ENCODE peak calls at places on chromosomes 12 and 14, in six cellular contexts. B, Q, T, Y, P and A are unnamed samples.

GRCh38 chr12:88052686-88053085 is 23.5 kb upstream of the C12orf50 start:
- DNase-seq in B (peak; percentile 31), Q (peak; percentile 57), T (no peak), Y (peak; percentile 46), P (peak; percentile 44), A (no peak)

GRCh38 chr12:53047221-53048032 is 2.4 kb upstream of the TNS2 start:
- DNase-seq in B (peak; percentile 77), Q (peak; percentile 51), T (peak; percentile 83), Y (peak; percentile 86), P (peak; percentile 69), A (no peak)

GRCh38 chr12:59651230-59651920 is 55.5 kb downstream of the SLC16A7 start:
- DNase-seq in B (no peak), Q (peak; percentile 55), T (no peak), Y (peak; percentile 44), P (peak; percentile 25), A (no peak)

GRCh38 chr12:5076761-5077160 is 33.1 kb downstream of the KCNA5 start:
- DNase-seq in B (no peak), Q (no peak), T (peak; percentile 33), Y (no peak), P (no peak), A (no peak)

GRCh38 chr12:88223519-88223918 is 81.4 kb downstream of the TMTC3 start:
- DNase-seq in B (no peak), Q (no peak), T (no peak), Y (no peak), P (no peak), A (no peak)

GRCh38 chr14:52730708-52731111 is 744 bp downstream of the STYX start:
- DNase-seq in B (no peak), Q (peak; percentile 29), T (no peak), Y (peak; percentile 31), P (no peak), A (no peak)

GRCh38 chr12:54394281-54394719 is 9.8 kb upstream of the ZNF385A start:
- DNase-seq in B (peak; percentile 51), Q (peak; percentile 74), T (no peak), Y (peak; percentile 33), P (peak; percentile 56), A (no peak)

GRCh38 chr14:24941719-24942118 is 108.2 kb downstream of the STXBP6 start:
- DNase-seq in B (no peak), Q (no peak), T (no peak), Y (no peak), P (no peak), A (no peak)

GRCh38 chr12:125296701-125297100 is 231.5 kb downstream of the AACS start:
- DNase-seq in B (no peak), Q (no peak), T (no peak), Y (no peak), P (no peak), A (no peak)

GRCh38 chr12:49189731-49190314 is 943 bp upstream of the TUBA1A start:
- DNase-seq in B (no peak), Q (no peak), T (no peak), Y (peak; percentile 19), P (no peak), A (no peak)

GRCh38 chr12:49190317-49190716 is 1.4 kb upstream of the TUBA1A start:
- DNase-seq in B (no peak), Q (no peak), T (no peak), Y (no peak), P (no peak), A (no peak)

GRCh38 chr12:49188916-49189367 is at the start of gene TUBA1A:
- DNase-seq in B (peak; percentile 99), Q (peak; percentile 94), T (peak; percentile 96), Y (peak; percentile 100), P (peak; percentile 100), A (peak; percentile 97)

GRCh38 chr12:49188205-49188915 is 520 bp downstream of the TUBA1A start:
- DNase-seq in B (peak; percentile 57), Q (peak; percentile 74), T (peak; percentile 90), Y (no peak), P (peak; percentile 42), A (peak; percentile 19)

DNA sequence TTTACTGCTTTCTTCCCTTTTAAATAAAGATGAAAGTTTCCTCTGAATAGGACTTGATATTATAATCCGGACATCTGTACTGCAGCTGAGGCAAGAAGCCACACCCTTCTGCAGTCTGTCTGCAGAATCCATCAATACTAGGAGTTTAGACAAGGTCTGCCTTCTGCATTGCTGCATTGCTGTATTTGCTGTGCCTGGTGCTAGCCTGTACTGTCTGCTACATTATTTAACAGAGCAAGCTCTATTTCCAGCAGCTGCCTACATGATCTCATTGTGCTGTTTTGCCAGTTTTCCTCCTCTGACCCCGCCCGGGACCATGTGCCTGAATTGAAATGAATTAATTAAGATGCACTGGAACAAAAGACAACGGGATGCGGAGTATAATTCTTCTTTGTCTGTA is 1.7 kb downstream of the TUBA1A start:
- DNase-seq in B (peak; percentile 27), Q (peak; percentile 18), T (peak; percentile 78), Y (peak; percentile 70), P (peak; percentile 61), A (peak; percentile 39)
- H3K4me3 ChIP-seq in B (peak overlapping the region; percentile 96), Q (no peak overlapping the region), T (peak overlapping the region; percentile 98), Y (peak overlapping the region; percentile 99), P (peak overlapping the region; percentile 67), A (peak overlapping the region; percentile 96)

DNA sequence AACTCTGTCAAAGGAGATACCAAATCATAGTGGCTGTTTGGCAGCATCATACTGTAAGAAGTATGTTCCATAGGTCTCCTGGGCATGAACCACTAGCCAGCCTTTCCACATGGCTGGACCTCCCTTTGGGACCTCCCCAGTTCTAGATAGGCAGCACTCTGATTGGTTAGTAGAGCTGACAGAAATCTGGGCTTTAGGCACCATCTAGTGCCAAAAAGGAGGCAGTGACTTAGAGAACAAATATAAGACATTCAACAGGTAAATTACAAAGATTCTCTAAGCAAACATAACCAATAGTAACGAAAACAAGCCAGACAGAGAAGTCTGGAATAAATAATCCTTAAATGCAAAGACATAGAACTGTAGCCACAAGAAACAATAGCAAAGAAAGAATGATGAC is 148.0 kb upstream of the PDE3A start:
- DNase-seq in B (peak; percentile 1), Q (peak; percentile 45), T (no peak), Y (peak; percentile 72), P (peak; percentile 34), A (peak; percentile 15)
- TF ChIP-seq CTCF in B (no peak), Q (peak; percentile 44), T (peak; percentile 17), Y (peak; percentile 42), P (peak; percentile 34), A (no peak)

GRCh38 chr12:16258963-16259362 is 18.5 kb downstream of the SLC15A5 start:
- DNase-seq in B (no peak), Q (no peak), T (no peak), Y (no peak), P (no peak), A (no peak)
- H3K4me3 ChIP-seq in B (no peak overlapping the region), Q (no peak overlapping the region), T (no peak overlapping the region), Y (no peak overlapping the region), P (no peak overlapping the region), A (no peak overlapping the region)

DNA sequence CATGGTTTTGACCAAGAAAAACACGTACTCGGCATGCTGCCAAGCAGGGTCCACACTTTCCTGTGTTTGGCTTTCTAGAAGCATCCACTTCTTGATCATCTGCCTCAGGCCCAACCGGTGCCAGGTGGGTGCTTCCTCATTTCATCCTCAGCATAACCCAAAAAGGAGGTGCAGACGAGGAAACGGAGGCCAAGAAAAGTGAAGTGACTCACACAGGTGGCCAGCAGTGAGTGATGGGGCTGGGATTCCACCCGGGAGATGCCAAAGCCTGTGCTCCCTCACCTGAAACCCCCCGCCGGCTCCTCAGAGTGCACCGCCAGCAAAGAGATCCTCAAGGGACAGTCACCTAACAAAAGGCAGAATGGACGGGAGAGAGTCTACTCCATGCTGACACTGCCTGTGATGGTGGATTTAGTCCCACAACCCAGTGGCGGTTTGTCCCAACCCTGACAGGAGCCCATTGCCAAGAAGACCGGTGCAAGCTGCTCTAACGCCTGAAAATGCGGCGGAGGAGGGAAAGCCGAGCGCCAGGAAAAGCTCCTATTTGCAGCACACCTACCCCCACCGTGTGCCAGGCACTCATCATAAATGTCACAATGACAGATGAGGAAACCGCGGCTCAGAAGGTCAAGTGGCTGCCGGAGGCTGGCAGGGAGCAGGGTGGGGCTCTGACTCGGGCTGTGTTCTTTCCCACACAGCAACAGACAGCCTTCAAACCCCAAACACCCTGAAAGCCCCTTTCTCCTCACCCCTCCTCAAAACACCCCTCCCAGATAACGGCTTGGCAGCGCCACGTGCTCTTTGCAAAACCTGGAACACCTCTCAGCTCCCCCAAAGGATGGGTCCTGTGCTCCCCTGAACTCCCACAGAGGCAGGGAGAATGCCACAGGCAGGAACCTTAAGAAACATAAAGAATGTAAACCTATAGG is 18.8 kb downstream of the BCL11B start:
- DNase-seq in B (no peak), Q (no peak), T (no peak), Y (no peak), P (no peak), A (no peak)
- TF ChIP-seq CTCF in B (no peak), Q (no peak), T (no peak), Y (no peak), P (no peak), A (no peak)

DNA sequence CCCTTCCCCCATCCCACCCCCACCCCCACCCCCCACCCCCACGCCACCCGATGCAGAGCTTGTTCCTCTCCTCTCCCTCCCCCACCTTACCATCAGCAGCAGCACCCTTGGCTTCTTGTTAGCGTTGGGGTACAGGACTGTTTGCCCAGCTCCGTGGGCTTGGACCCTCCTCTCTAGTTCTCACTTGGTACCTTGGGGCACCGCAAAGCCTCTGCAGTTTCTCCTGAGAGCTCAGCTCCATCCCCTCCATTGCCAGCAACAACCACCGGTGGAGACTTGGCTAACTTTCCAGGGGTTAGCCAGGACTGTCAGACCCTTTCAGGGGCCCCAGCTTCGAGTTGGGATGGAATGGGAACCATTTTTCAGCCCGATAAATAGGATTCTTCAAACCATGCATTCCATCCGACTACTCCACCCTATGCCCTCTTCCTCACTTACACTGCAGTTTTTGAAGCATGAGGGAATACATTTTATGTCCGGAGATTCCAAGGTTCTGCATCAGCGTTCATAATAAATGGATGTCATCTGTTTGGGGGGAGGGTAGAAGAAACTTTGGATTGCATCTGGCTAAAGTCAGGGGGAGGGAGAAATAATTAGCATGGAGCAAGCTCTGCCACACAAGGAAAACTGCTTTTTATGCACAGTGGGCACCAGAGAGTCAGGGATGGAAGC is 1.1 kb downstream of the SCN8A start:
- DNase-seq in B (peak; percentile 89), Q (no peak), T (no peak), Y (peak; percentile 16), P (peak; percentile 79), A (peak; percentile 66)
- H3K4me3 ChIP-seq in B (peak overlapping the region; percentile 97), Q (no peak overlapping the region), T (no peak overlapping the region), Y (peak overlapping the region; percentile 20), P (peak overlapping the region; percentile 69), A (peak overlapping the region; percentile 82)

GRCh38 chr12:109545826-109546225 is 27.5 kb downstream of the MMAB start:
- DNase-seq in B (no peak), Q (peak; percentile 68), T (no peak), Y (no peak), P (no peak), A (no peak)
- TF ChIP-seq CTCF in B (no peak), Q (no peak), T (no peak), Y (no peak), P (no peak), A (no peak)

GRCh38 chr14:77181124-77181602 is 435 bp upstream of the TMEM63C start:
- DNase-seq in B (no peak), Q (no peak), T (no peak), Y (no peak), P (no peak), A (no peak)
- H3K4me3 ChIP-seq in B (no peak overlapping the region), Q (peak overlapping the region; percentile 90), T (no peak overlapping the region), Y (no peak overlapping the region), P (no peak overlapping the region), A (no peak overlapping the region)